ENCODE peak calls at places on chromosomes 7 and 10, in six cellular contexts. W is H9; N is lower lobe of right lung; Z is glutamatergic neuron; S is bronchial epithelial cell; I is CD8-positive, alpha-beta T cell. E is an unnamed sample.

GRCh38 chr7:977326-978048 is 2.1 kb upstream of the COX19 start:
- DNase-seq in W (no peak), N (no peak), Z (no peak), S (no peak), I (no peak), E (no peak)

GRCh38 chr10:2933924-2934323 is 133.4 kb upstream of the PFKP start:
- DNase-seq in W (no peak), N (no peak), Z (no peak), S (no peak), I (no peak), E (no peak)

GRCh38 chr7:35968140-35968940 is 167.5 kb downstream of the SEPTIN7 start:
- DNase-seq in W (no peak), N (no peak), Z (no peak), S (no peak), I (no peak), E (no peak)

GRCh38 chr7:114370177-114370576 is 44.4 kb upstream of the FOXP2 start:
- DNase-seq in W (no peak), N (no peak), Z (no peak), S (no peak), I (no peak), E (no peak)

GRCh38 chr7:135508853-135509588 is 881 bp downstream of the CNOT4 start:
- DNase-seq in W (peak), N (no peak), Z (peak), S (peak), I (peak), E (peak)

GRCh38 chr10:27911645-27912044 is 87.2 kb downstream of the ODAD2 start:
- DNase-seq in W (peak), N (no peak), Z (no peak), S (no peak), I (no peak), E (no peak)

GRCh38 chr10:24465124-24465874 is 256.4 kb downstream of the KIAA1217 start:
- DNase-seq in W (no peak), N (no peak), Z (no peak), S (peak), I (no peak), E (peak)

GRCh38 chr10:111347386-111348005 is 270.7 kb downstream of the ADRA2A start:
- DNase-seq in W (no peak), N (no peak), Z (no peak), S (no peak), I (no peak), E (no peak)

GRCh38 chr7:38222481-38223096 is 44.5 kb downstream of the STARD3NL start:
- DNase-seq in W (no peak), N (no peak), Z (no peak), S (peak), I (peak), E (peak)

GRCh38 chr7:5702876-5703571 is 78.4 kb downstream of the RNF216 start:
- DNase-seq in W (no peak), N (no peak), Z (no peak), S (peak), I (no peak), E (peak)

GRCh38 chr7:4868493-4868892 is 6.7 kb upstream of the PAPOLB start:
- DNase-seq in W (no peak), N (no peak), Z (no peak), S (no peak), I (no peak), E (no peak)

GRCh38 chr10:62618576-62619408 is 185.7 kb upstream of the ADO start:
- DNase-seq in W (no peak), N (peak), Z (no peak), S (no peak), I (no peak), E (peak)

GRCh38 chr7:23369695-23370404 is 70.7 kb downstream of the MALSU1 start:
- DNase-seq in W (no peak), N (no peak), Z (no peak), S (no peak), I (no peak), E (no peak)

GRCh38 chr10:119834188-119834587 is 38.5 kb downstream of the MCMBP start:
- DNase-seq in W (no peak), N (no peak), Z (no peak), S (peak), I (no peak), E (no peak)

GRCh38 chr10:107166378-107166777 is 1.9 kb upstream of the SORCS1 start:
- DNase-seq in W (no peak), N (no peak), Z (no peak), S (no peak), I (no peak), E (no peak)

GRCh38 chr10:45001382-45002148 is 842 bp downstream of the ZNF22 start:
- DNase-seq in W (peak), N (peak), Z (peak), S (peak), I (peak), E (peak)

GRCh38 chr7:134533288-134533771 is 6.0 kb downstream of the AKR1B10 start:
- DNase-seq in W (no peak), N (no peak), Z (no peak), S (peak), I (no peak), E (peak)

GRCh38 chr10:30819306-30820190 is 190.0 kb upstream of the LYZL2 start:
- DNase-seq in W (no peak), N (no peak), Z (no peak), S (no peak), I (no peak), E (no peak)

GRCh38 chr7:8184241-8184640 is 77.7 kb downstream of the ICA1 start:
- DNase-seq in W (no peak), N (no peak), Z (no peak), S (no peak), I (no peak), E (no peak)

GRCh38 chr10:116669080-116669479 is 48.3 kb downstream of the PNLIPRP2 start:
- DNase-seq in W (peak), N (no peak), Z (no peak), S (no peak), I (no peak), E (no peak)

GRCh38 chr10:33042565-33042964 is 84.5 kb upstream of the ITGB1 start:
- DNase-seq in W (no peak), N (no peak), Z (no peak), S (no peak), I (no peak), E (no peak)

GRCh38 chr10:33046792-33047191 is 88.8 kb upstream of the ITGB1 start:
- DNase-seq in W (no peak), N (no peak), Z (no peak), S (no peak), I (no peak), E (no peak)

GRCh38 chr10:33052476-33052875 is 94.4 kb upstream of the ITGB1 start:
- DNase-seq in W (no peak), N (no peak), Z (no peak), S (no peak), I (no peak), E (no peak)

GRCh38 chr10:33048223-33048622 is 90.2 kb upstream of the ITGB1 start:
- DNase-seq in W (no peak), N (no peak), Z (no peak), S (no peak), I (no peak), E (no peak)

DNA sequence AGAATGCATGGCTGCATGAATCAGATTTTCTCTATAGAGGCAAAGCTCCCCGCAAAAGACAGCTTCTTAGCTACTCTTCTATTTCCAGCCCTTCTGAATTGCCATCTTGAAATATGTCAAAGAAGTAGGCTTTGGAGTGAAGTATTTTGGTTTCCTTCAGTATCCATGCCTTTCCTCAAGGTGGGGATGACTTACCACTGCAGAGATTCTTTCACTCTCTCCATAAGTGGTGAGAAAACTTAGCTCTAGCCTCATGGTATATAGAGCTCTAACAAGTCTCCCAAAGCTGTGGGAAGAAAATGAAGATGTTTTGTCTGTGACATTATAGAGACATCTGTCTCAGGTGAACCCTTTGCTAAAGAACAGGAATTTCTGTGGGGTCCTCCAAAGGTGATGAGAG is 89.6 kb upstream of the ITGB1 start:
- DNase-seq in W (no peak), N (no peak), Z (no peak), S (no peak), I (no peak), E (no peak)
- TF ChIP-seq CTCF in W (no peak), N (no peak), Z (no peak), S (no peak), I (no peak), E (no peak)

GRCh38 chr10:16853201-16853600 is 36.0 kb upstream of the RSU1 start:
- DNase-seq in W (no peak), N (no peak), Z (no peak), S (peak), I (no peak), E (peak)
- TF ChIP-seq CTCF in W (peak), N (no peak), Z (peak), S (peak), I (no peak), E (peak)

GRCh38 chr7:124662937-124663336 is 102.7 kb downstream of the GPR37 start:
- DNase-seq in W (no peak), N (no peak), Z (no peak), S (peak), I (no peak), E (no peak)
- TF ChIP-seq CTCF in W (no peak), N (no peak), Z (no peak), S (no peak), I (no peak), E (no peak)

GRCh38 chr10:112728997-112729396 is 221.1 kb upstream of the TCF7L2 start:
- DNase-seq in W (no peak), N (no peak), Z (no peak), S (no peak), I (no peak), E (no peak)

GRCh38 chr10:112724404-112724991 is 225.5 kb upstream of the TCF7L2 start:
- DNase-seq in W (no peak), N (no peak), Z (no peak), S (peak), I (no peak), E (no peak)

GRCh38 chr10:112732277-112732891 is 217.7 kb upstream of the TCF7L2 start:
- DNase-seq in W (no peak), N (no peak), Z (no peak), S (peak), I (no peak), E (no peak)

GRCh38 chr10:112723876-112724275 is 226.2 kb upstream of the TCF7L2 start:
- DNase-seq in W (no peak), N (no peak), Z (no peak), S (no peak), I (no peak), E (no peak)

GRCh38 chr10:112728118-112728963 is 221.7 kb upstream of the TCF7L2 start:
- DNase-seq in W (no peak), N (no peak), Z (no peak), S (no peak), I (no peak), E (no peak)
- TF ChIP-seq CTCF in W (no peak), N (no peak), Z (no peak), S (no peak), I (no peak), E (no peak)

GRCh38 chr7:78510580-78511188 is 712.1 kb downstream of the PHTF2 start:
- DNase-seq in W (peak), N (no peak), Z (peak), S (peak), I (no peak), E (peak)
- TF ChIP-seq CTCF in W (peak), N (peak), Z (peak), S (peak), I (no peak), E (peak)

GRCh38 chr10:115572740-115573455 is 479.7 kb downstream of the ATRNL1 start:
- DNase-seq in W (peak), N (no peak), Z (peak), S (no peak), I (no peak), E (peak)
- TF ChIP-seq CTCF in W (peak), N (peak), Z (peak), S (peak), I (no peak), E (peak)

DNA sequence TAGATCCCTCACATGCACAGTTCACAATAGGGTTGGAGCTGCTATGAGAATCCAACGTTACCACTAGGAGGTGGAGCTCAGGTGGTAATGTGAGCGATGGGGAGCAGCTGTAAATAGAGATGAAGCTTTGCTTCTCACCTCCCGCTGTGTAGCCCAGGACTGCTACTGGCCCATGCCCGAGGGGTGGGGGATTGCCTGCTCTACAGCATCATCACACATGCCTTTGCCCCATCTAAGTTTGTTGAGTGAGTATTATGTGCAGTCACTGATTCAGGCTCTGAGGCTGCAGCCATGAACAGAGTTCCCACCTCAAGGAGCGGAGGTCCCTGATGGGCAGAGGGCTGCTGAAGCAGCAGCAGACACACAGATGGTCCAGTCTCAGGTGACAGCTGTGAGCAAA is 94.1 kb downstream of the CHST15 start:
- DNase-seq in W (no peak), N (no peak), Z (peak), S (no peak), I (no peak), E (no peak)
- TF ChIP-seq CTCF in W (peak), N (no peak), Z (no peak), S (peak), I (no peak), E (no peak)

GRCh38 chr7:25215694-25216335 is 12.5 kb downstream of the NPVF start:
- DNase-seq in W (peak), N (no peak), Z (no peak), S (no peak), I (no peak), E (no peak)
- TF ChIP-seq CTCF in W (peak), N (no peak), Z (no peak), S (no peak), I (no peak), E (no peak)